ENCODE peak calls at places on chromosomes 6 and 20, in five cellular contexts. Z, P, Y, T and I are unnamed samples.

GRCh38 chr6:31727034-31727716 is 1.9 kb downstream of the DDAH2 start:
- DNase-seq in Z (no peak), P (no peak), Y (no peak), T (no peak), I (no peak)

GRCh38 chr6:1081566-1081965 is 230.3 kb upstream of the FOXQ1 start:
- DNase-seq in Z (no peak), P (no peak), Y (no peak), T (no peak), I (no peak)

GRCh38 chr6:31701666-31702420 is 1.3 kb downstream of the ABHD16A start:
- DNase-seq in Z (no peak), P (peak; percentile 28), Y (no peak), T (no peak), I (no peak)

GRCh38 chr20:13262701-13263335 is 41.7 kb downstream of the ISM1 start:
- DNase-seq in Z (no peak), P (no peak), Y (no peak), T (no peak), I (no peak)

GRCh38 chr20:50295762-50296449 is 105.3 kb downstream of the CEBPB start:
- DNase-seq in Z (peak; percentile 32), P (no peak), Y (peak; percentile 20), T (no peak), I (peak; percentile 44)

GRCh38 chr6:27312146-27312949 is at the start of gene POM121L2:
- DNase-seq in Z (no peak), P (peak; percentile 62), Y (peak; percentile 4), T (peak; percentile 73), I (peak; percentile 26)

GRCh38 chr6:44123544-44123943 is 3.7 kb downstream of the MRPL14 start:
- DNase-seq in Z (no peak), P (no peak), Y (no peak), T (no peak), I (no peak)

GRCh38 chr6:73817238-73817637 is 121.2 kb downstream of the CD109 start:
- DNase-seq in Z (no peak), P (no peak), Y (no peak), T (no peak), I (no peak)